ENCODE peak calls at places on chromosomes 11 and 22, in nine cellular contexts. One of them, this sample, is unnamed.

GRCh38 chr22:50236731-50237409 is 8.0 kb downstream of the TUBGCP6 start:
- DNase-seq in heart right ventricle: no peak
- DNase-seq in OCI-M1: peak; percentile 1
- DNase-seq in RPMI8226: peak; percentile 48
- DNase-seq in caudate nucleus: no peak
- DNase-seq in EL: no peak
- DNase-seq in endothelial cell: no peak
- DNase-seq in stimulated activated naive CD8-positive, alpha-beta T cell treated with anti-CD3 and anti-CD28 coated beads, Interleukin-15, Interleukin-2, amounts not matched to agents 100 U/mL and 50 U/mL, for 24 hours: no peak
- DNase-seq in GM10248: no peak
- DNase-seq in this sample: no peak

GRCh38 chr11:115151010-115151409 is 353.2 kb downstream of the CADM1 start:
- DNase-seq in heart right ventricle: no peak
- DNase-seq in OCI-M1: no peak
- DNase-seq in RPMI8226: no peak
- DNase-seq in caudate nucleus: no peak
- DNase-seq in EL: no peak
- DNase-seq in endothelial cell: no peak
- DNase-seq in stimulated activated naive CD8-positive, alpha-beta T cell treated with anti-CD3 and anti-CD28 coated beads, Interleukin-15, Interleukin-2, amounts not matched to agents 100 U/mL and 50 U/mL, for 24 hours: no peak
- DNase-seq in GM10248: no peak
- DNase-seq in this sample: no peak

GRCh38 chr11:111465400-111465799 is 46.8 kb downstream of the BTG4 start:
- DNase-seq in heart right ventricle: no peak
- DNase-seq in OCI-M1: peak; percentile 12
- DNase-seq in RPMI8226: no peak
- DNase-seq in caudate nucleus: no peak
- DNase-seq in EL: peak; percentile 82
- DNase-seq in endothelial cell: no peak
- DNase-seq in stimulated activated naive CD8-positive, alpha-beta T cell treated with anti-CD3 and anti-CD28 coated beads, Interleukin-15, Interleukin-2, amounts not matched to agents 100 U/mL and 50 U/mL, for 24 hours: no peak
- DNase-seq in GM10248: no peak
- DNase-seq in this sample: peak; percentile 78

GRCh38 chr11:75240381-75241035 is at the start of gene TPBGL:
- DNase-seq in heart right ventricle: peak; percentile 28
- DNase-seq in OCI-M1: no peak
- DNase-seq in RPMI8226: no peak
- DNase-seq in caudate nucleus: peak; percentile 49
- DNase-seq in EL: peak; percentile 15
- DNase-seq in endothelial cell: peak; percentile 30
- DNase-seq in stimulated activated naive CD8-positive, alpha-beta T cell treated with anti-CD3 and anti-CD28 coated beads, Interleukin-15, Interleukin-2, amounts not matched to agents 100 U/mL and 50 U/mL, for 24 hours: peak; percentile 36
- DNase-seq in GM10248: no peak
- DNase-seq in this sample: no peak

GRCh38 chr11:104609297-104609696 is 289.0 kb downstream of the CASP12 start:
- DNase-seq in heart right ventricle: no peak
- DNase-seq in OCI-M1: peak; percentile 15
- DNase-seq in RPMI8226: peak; percentile 54
- DNase-seq in caudate nucleus: no peak
- DNase-seq in EL: peak; percentile 42
- DNase-seq in endothelial cell: peak; percentile 37
- DNase-seq in stimulated activated naive CD8-positive, alpha-beta T cell treated with anti-CD3 and anti-CD28 coated beads, Interleukin-15, Interleukin-2, amounts not matched to agents 100 U/mL and 50 U/mL, for 24 hours: peak; percentile 14
- DNase-seq in GM10248: peak; percentile 24
- DNase-seq in this sample: peak; percentile 46

GRCh38 chr11:27701262-27702105 is 1.2 kb upstream of the BDNF start:
- DNase-seq in heart right ventricle: peak; percentile 32
- DNase-seq in OCI-M1: peak; percentile 7
- DNase-seq in RPMI8226: peak; percentile 2
- DNase-seq in caudate nucleus: no peak
- DNase-seq in EL: peak; percentile 84
- DNase-seq in endothelial cell: no peak
- DNase-seq in stimulated activated naive CD8-positive, alpha-beta T cell treated with anti-CD3 and anti-CD28 coated beads, Interleukin-15, Interleukin-2, amounts not matched to agents 100 U/mL and 50 U/mL, for 24 hours: no peak
- DNase-seq in GM10248: peak; percentile 25
- DNase-seq in this sample: no peak

GRCh38 chr11:8786933-8787332 is 104.3 kb downstream of the RPL27A start:
- DNase-seq in heart right ventricle: no peak
- DNase-seq in OCI-M1: no peak
- DNase-seq in RPMI8226: no peak
- DNase-seq in caudate nucleus: no peak
- DNase-seq in EL: no peak
- DNase-seq in endothelial cell: no peak
- DNase-seq in stimulated activated naive CD8-positive, alpha-beta T cell treated with anti-CD3 and anti-CD28 coated beads, Interleukin-15, Interleukin-2, amounts not matched to agents 100 U/mL and 50 U/mL, for 24 hours: no peak
- DNase-seq in GM10248: no peak
- DNase-seq in this sample: no peak

GRCh38 chr22:20187777-20188566 is 37.1 kb upstream of the CCDC188 start:
- DNase-seq in heart right ventricle: peak; percentile 35
- DNase-seq in OCI-M1: no peak
- DNase-seq in RPMI8226: no peak
- DNase-seq in caudate nucleus: no peak
- DNase-seq in EL: no peak
- DNase-seq in endothelial cell: no peak
- DNase-seq in stimulated activated naive CD8-positive, alpha-beta T cell treated with anti-CD3 and anti-CD28 coated beads, Interleukin-15, Interleukin-2, amounts not matched to agents 100 U/mL and 50 U/mL, for 24 hours: no peak
- DNase-seq in GM10248: no peak
- DNase-seq in this sample: no peak

GRCh38 chr11:129731316-129731715 is 84.3 kb upstream of the TMEM45B start:
- DNase-seq in heart right ventricle: no peak
- DNase-seq in OCI-M1: no peak
- DNase-seq in RPMI8226: no peak
- DNase-seq in caudate nucleus: no peak
- DNase-seq in EL: no peak
- DNase-seq in endothelial cell: no peak
- DNase-seq in stimulated activated naive CD8-positive, alpha-beta T cell treated with anti-CD3 and anti-CD28 coated beads, Interleukin-15, Interleukin-2, amounts not matched to agents 100 U/mL and 50 U/mL, for 24 hours: no peak
- DNase-seq in GM10248: no peak
- DNase-seq in this sample: peak; percentile 75

GRCh38 chr22:29205598-29206371 is at the start of gene EMID1:
- DNase-seq in heart right ventricle: peak; percentile 48
- DNase-seq in OCI-M1: peak; percentile 43
- DNase-seq in RPMI8226: peak; percentile 65
- DNase-seq in caudate nucleus: no peak
- DNase-seq in EL: peak; percentile 29
- DNase-seq in endothelial cell: peak; percentile 59
- DNase-seq in stimulated activated naive CD8-positive, alpha-beta T cell treated with anti-CD3 and anti-CD28 coated beads, Interleukin-15, Interleukin-2, amounts not matched to agents 100 U/mL and 50 U/mL, for 24 hours: peak; percentile 42
- DNase-seq in GM10248: peak; percentile 67
- DNase-seq in this sample: no peak

GRCh38 chr11:119417726-119418540 is 5.0 kb downstream of the THY1 start:
- DNase-seq in heart right ventricle: no peak
- DNase-seq in OCI-M1: no peak
- DNase-seq in RPMI8226: no peak
- DNase-seq in caudate nucleus: no peak
- DNase-seq in EL: peak; percentile 98
- DNase-seq in endothelial cell: peak; percentile 39
- DNase-seq in stimulated activated naive CD8-positive, alpha-beta T cell treated with anti-CD3 and anti-CD28 coated beads, Interleukin-15, Interleukin-2, amounts not matched to agents 100 U/mL and 50 U/mL, for 24 hours: no peak
- DNase-seq in GM10248: peak; percentile 12
- DNase-seq in this sample: peak; percentile 21

GRCh38 chr11:119055901-119056300 is 1.1 kb downstream of the HYOU1 start:
- DNase-seq in heart right ventricle: no peak
- DNase-seq in OCI-M1: peak; percentile 61
- DNase-seq in RPMI8226: peak; percentile 54
- DNase-seq in caudate nucleus: no peak
- DNase-seq in EL: peak; percentile 57
- DNase-seq in endothelial cell: no peak
- DNase-seq in stimulated activated naive CD8-positive, alpha-beta T cell treated with anti-CD3 and anti-CD28 coated beads, Interleukin-15, Interleukin-2, amounts not matched to agents 100 U/mL and 50 U/mL, for 24 hours: peak; percentile 19
- DNase-seq in GM10248: no peak
- DNase-seq in this sample: peak; percentile 36

GRCh38 chr22:37229012-37229804 is 14.9 kb downstream of the RAC2 start:
- DNase-seq in heart right ventricle: no peak
- DNase-seq in OCI-M1: no peak
- DNase-seq in RPMI8226: peak; percentile 44
- DNase-seq in caudate nucleus: no peak
- DNase-seq in EL: peak; percentile 88
- DNase-seq in endothelial cell: no peak
- DNase-seq in stimulated activated naive CD8-positive, alpha-beta T cell treated with anti-CD3 and anti-CD28 coated beads, Interleukin-15, Interleukin-2, amounts not matched to agents 100 U/mL and 50 U/mL, for 24 hours: peak; percentile 57
- DNase-seq in GM10248: no peak
- DNase-seq in this sample: peak; percentile 64

GRCh38 chr11:35946766-35947165 is 2.9 kb downstream of the LDLRAD3 start:
- DNase-seq in heart right ventricle: no peak
- DNase-seq in OCI-M1: no peak
- DNase-seq in RPMI8226: no peak
- DNase-seq in caudate nucleus: no peak
- DNase-seq in EL: no peak
- DNase-seq in endothelial cell: no peak
- DNase-seq in stimulated activated naive CD8-positive, alpha-beta T cell treated with anti-CD3 and anti-CD28 coated beads, Interleukin-15, Interleukin-2, amounts not matched to agents 100 U/mL and 50 U/mL, for 24 hours: no peak
- DNase-seq in GM10248: no peak
- DNase-seq in this sample: no peak

GRCh38 chr11:57379732-57380131 is 1.2 kb downstream of the PRG3 start:
- DNase-seq in heart right ventricle: no peak
- DNase-seq in OCI-M1: peak; percentile 20
- DNase-seq in RPMI8226: peak; percentile 35
- DNase-seq in caudate nucleus: no peak
- DNase-seq in EL: no peak
- DNase-seq in endothelial cell: peak; percentile 53
- DNase-seq in stimulated activated naive CD8-positive, alpha-beta T cell treated with anti-CD3 and anti-CD28 coated beads, Interleukin-15, Interleukin-2, amounts not matched to agents 100 U/mL and 50 U/mL, for 24 hours: no peak
- DNase-seq in GM10248: no peak
- DNase-seq in this sample: peak; percentile 21

GRCh38 chr22:41240377-41241132 is at the start of gene CHADL:
- DNase-seq in heart right ventricle: no peak
- DNase-seq in OCI-M1: no peak
- DNase-seq in RPMI8226: no peak
- DNase-seq in caudate nucleus: peak; percentile 95
- DNase-seq in EL: no peak
- DNase-seq in endothelial cell: no peak
- DNase-seq in stimulated activated naive CD8-positive, alpha-beta T cell treated with anti-CD3 and anti-CD28 coated beads, Interleukin-15, Interleukin-2, amounts not matched to agents 100 U/mL and 50 U/mL, for 24 hours: no peak
- DNase-seq in GM10248: no peak
- DNase-seq in this sample: no peak

GRCh38 chr11:74185695-74186094 is 14.6 kb downstream of the PPME1 start:
- DNase-seq in heart right ventricle: no peak
- DNase-seq in OCI-M1: peak; percentile 74
- DNase-seq in RPMI8226: peak; percentile 29
- DNase-seq in caudate nucleus: no peak
- DNase-seq in EL: peak; percentile 47
- DNase-seq in endothelial cell: no peak
- DNase-seq in stimulated activated naive CD8-positive, alpha-beta T cell treated with anti-CD3 and anti-CD28 coated beads, Interleukin-15, Interleukin-2, amounts not matched to agents 100 U/mL and 50 U/mL, for 24 hours: no peak
- DNase-seq in GM10248: no peak
- DNase-seq in this sample: peak; percentile 31

GRCh38 chr11:94326947-94327346 is 22.6 kb downstream of the IZUMO1R start:
- DNase-seq in heart right ventricle: no peak
- DNase-seq in OCI-M1: no peak
- DNase-seq in RPMI8226: peak; percentile 52
- DNase-seq in caudate nucleus: no peak
- DNase-seq in EL: no peak
- DNase-seq in endothelial cell: no peak
- DNase-seq in stimulated activated naive CD8-positive, alpha-beta T cell treated with anti-CD3 and anti-CD28 coated beads, Interleukin-15, Interleukin-2, amounts not matched to agents 100 U/mL and 50 U/mL, for 24 hours: no peak
- DNase-seq in GM10248: no peak
- DNase-seq in this sample: no peak

GRCh38 chr11:23570828-23571227 is 710.6 kb upstream of the CCDC179 start:
- DNase-seq in heart right ventricle: no peak
- DNase-seq in OCI-M1: no peak
- DNase-seq in RPMI8226: no peak
- DNase-seq in caudate nucleus: no peak
- DNase-seq in EL: peak; percentile 81
- DNase-seq in endothelial cell: no peak
- DNase-seq in stimulated activated naive CD8-positive, alpha-beta T cell treated with anti-CD3 and anti-CD28 coated beads, Interleukin-15, Interleukin-2, amounts not matched to agents 100 U/mL and 50 U/mL, for 24 hours: no peak
- DNase-seq in GM10248: no peak
- DNase-seq in this sample: peak; percentile 26

GRCh38 chr11:68121067-68121899 is at the start of gene CHKA:
- DNase-seq in heart right ventricle: peak; percentile 95
- DNase-seq in OCI-M1: peak; percentile 100
- DNase-seq in RPMI8226: peak; percentile 98
- DNase-seq in caudate nucleus: peak; percentile 91
- DNase-seq in EL: peak; percentile 94
- DNase-seq in endothelial cell: peak; percentile 97
- DNase-seq in stimulated activated naive CD8-positive, alpha-beta T cell treated with anti-CD3 and anti-CD28 coated beads, Interleukin-15, Interleukin-2, amounts not matched to agents 100 U/mL and 50 U/mL, for 24 hours: peak; percentile 95
- DNase-seq in GM10248: peak; percentile 98
- DNase-seq in this sample: peak; percentile 57

GRCh38 chr11:57407521-57407920 is 17.1 kb upstream of the PRG2 start:
- DNase-seq in heart right ventricle: no peak
- DNase-seq in OCI-M1: no peak
- DNase-seq in RPMI8226: no peak
- DNase-seq in caudate nucleus: no peak
- DNase-seq in EL: no peak
- DNase-seq in endothelial cell: no peak
- DNase-seq in stimulated activated naive CD8-positive, alpha-beta T cell treated with anti-CD3 and anti-CD28 coated beads, Interleukin-15, Interleukin-2, amounts not matched to agents 100 U/mL and 50 U/mL, for 24 hours: no peak
- DNase-seq in GM10248: no peak
- DNase-seq in this sample: no peak

GRCh38 chr11:73761403-73761945 is 600 bp upstream of the RAB6A start:
- DNase-seq in heart right ventricle: peak; percentile 26
- DNase-seq in OCI-M1: no peak
- DNase-seq in RPMI8226: no peak
- DNase-seq in caudate nucleus: no peak
- DNase-seq in EL: no peak
- DNase-seq in endothelial cell: no peak
- DNase-seq in stimulated activated naive CD8-positive, alpha-beta T cell treated with anti-CD3 and anti-CD28 coated beads, Interleukin-15, Interleukin-2, amounts not matched to agents 100 U/mL and 50 U/mL, for 24 hours: no peak
- DNase-seq in GM10248: no peak
- DNase-seq in this sample: no peak

GRCh38 chr11:39810358-39810757 is 1649.1 kb downstream of the LRRC4C start:
- DNase-seq in heart right ventricle: no peak
- DNase-seq in OCI-M1: peak; percentile 65
- DNase-seq in RPMI8226: no peak
- DNase-seq in caudate nucleus: no peak
- DNase-seq in EL: no peak
- DNase-seq in endothelial cell: no peak
- DNase-seq in stimulated activated naive CD8-positive, alpha-beta T cell treated with anti-CD3 and anti-CD28 coated beads, Interleukin-15, Interleukin-2, amounts not matched to agents 100 U/mL and 50 U/mL, for 24 hours: no peak
- DNase-seq in GM10248: no peak
- DNase-seq in this sample: no peak

GRCh38 chr11:33734441-33735165 is 1.6 kb downstream of the CD59 start:
- DNase-seq in heart right ventricle: no peak
- DNase-seq in OCI-M1: peak; percentile 26
- DNase-seq in RPMI8226: peak; percentile 22
- DNase-seq in caudate nucleus: peak; percentile 14
- DNase-seq in EL: peak; percentile 29
- DNase-seq in endothelial cell: no peak
- DNase-seq in stimulated activated naive CD8-positive, alpha-beta T cell treated with anti-CD3 and anti-CD28 coated beads, Interleukin-15, Interleukin-2, amounts not matched to agents 100 U/mL and 50 U/mL, for 24 hours: no peak
- DNase-seq in GM10248: no peak
- DNase-seq in this sample: peak; percentile 59

GRCh38 chr11:31387379-31387778 is 17.7 kb downstream of the DNAJC24 start:
- DNase-seq in heart right ventricle: no peak
- DNase-seq in OCI-M1: no peak
- DNase-seq in RPMI8226: no peak
- DNase-seq in caudate nucleus: no peak
- DNase-seq in EL: peak; percentile 13
- DNase-seq in endothelial cell: no peak
- DNase-seq in stimulated activated naive CD8-positive, alpha-beta T cell treated with anti-CD3 and anti-CD28 coated beads, Interleukin-15, Interleukin-2, amounts not matched to agents 100 U/mL and 50 U/mL, for 24 hours: no peak
- DNase-seq in GM10248: no peak
- DNase-seq in this sample: peak; percentile 64

GRCh38 chr11:130580372-130580771 is 131.9 kb downstream of the ADAMTS15 start:
- DNase-seq in heart right ventricle: no peak
- DNase-seq in OCI-M1: no peak
- DNase-seq in RPMI8226: no peak
- DNase-seq in caudate nucleus: peak; percentile 37
- DNase-seq in EL: peak; percentile 87
- DNase-seq in endothelial cell: no peak
- DNase-seq in stimulated activated naive CD8-positive, alpha-beta T cell treated with anti-CD3 and anti-CD28 coated beads, Interleukin-15, Interleukin-2, amounts not matched to agents 100 U/mL and 50 U/mL, for 24 hours: no peak
- DNase-seq in GM10248: no peak
- DNase-seq in this sample: peak; percentile 98

GRCh38 chr11:73760066-73760679 is 701 bp downstream of the RAB6A start:
- DNase-seq in heart right ventricle: peak; percentile 56
- DNase-seq in OCI-M1: peak; percentile 85
- DNase-seq in RPMI8226: peak; percentile 37
- DNase-seq in caudate nucleus: peak; percentile 33
- DNase-seq in EL: peak; percentile 41
- DNase-seq in endothelial cell: peak; percentile 36
- DNase-seq in stimulated activated naive CD8-positive, alpha-beta T cell treated with anti-CD3 and anti-CD28 coated beads, Interleukin-15, Interleukin-2, amounts not matched to agents 100 U/mL and 50 U/mL, for 24 hours: peak; percentile 32
- DNase-seq in GM10248: peak; percentile 41
- DNase-seq in this sample: no peak

GRCh38 chr22:17786435-17787158 is 12.3 kb upstream of the BID start:
- DNase-seq in heart right ventricle: peak; percentile 75
- DNase-seq in OCI-M1: peak; percentile 33
- DNase-seq in RPMI8226: no peak
- DNase-seq in caudate nucleus: peak; percentile 21
- DNase-seq in EL: no peak
- DNase-seq in endothelial cell: peak; percentile 57
- DNase-seq in stimulated activated naive CD8-positive, alpha-beta T cell treated with anti-CD3 and anti-CD28 coated beads, Interleukin-15, Interleukin-2, amounts not matched to agents 100 U/mL and 50 U/mL, for 24 hours: no peak
- DNase-seq in GM10248: no peak
- DNase-seq in this sample: no peak